ENCODE peak calls at places on chromosome 14, in four cellular contexts. One of them, this sample, is unnamed.

GRCh38 chr14:50856660-50857059 is 15.2 kb upstream of the ABHD12B start:
- DNase-seq in OCI-LY7: no peak
- DNase-seq in HT-29: no peak
- DNase-seq in KBM-7: no peak
- DNase-seq in this sample: no peak

GRCh38 chr14:25032092-25032784 is 17.7 kb downstream of the STXBP6 start:
- DNase-seq in OCI-LY7: peak; percentile 2
- DNase-seq in HT-29: no peak
- DNase-seq in KBM-7: no peak
- DNase-seq in this sample: peak; percentile 21

GRCh38 chr14:105292810-105293711 is 7.7 kb downstream of the BRF1 start:
- DNase-seq in OCI-LY7: no peak
- DNase-seq in HT-29: no peak
- DNase-seq in KBM-7: no peak
- DNase-seq in this sample: no peak

GRCh38 chr14:75011356-75012097 is 8.8 kb downstream of the EIF2B2 start:
- DNase-seq in OCI-LY7: no peak
- DNase-seq in HT-29: no peak
- DNase-seq in KBM-7: no peak
- DNase-seq in this sample: no peak

GRCh38 chr14:104239866-104240301 is 101.5 kb downstream of the KIF26A start:
- DNase-seq in OCI-LY7: peak; percentile 46
- DNase-seq in HT-29: no peak
- DNase-seq in KBM-7: no peak
- DNase-seq in this sample: no peak

GRCh38 chr14:99655521-99655920 is 10.6 kb downstream of the HHIPL1 start:
- DNase-seq in OCI-LY7: no peak
- DNase-seq in HT-29: no peak
- DNase-seq in KBM-7: no peak
- DNase-seq in this sample: no peak

GRCh38 chr14:26702721-26703250 is 105.0 kb upstream of the NOVA1 start:
- DNase-seq in OCI-LY7: no peak
- DNase-seq in HT-29: no peak
- DNase-seq in KBM-7: no peak
- DNase-seq in this sample: no peak

GRCh38 chr14:77198576-77198975 is 17.0 kb downstream of the TMEM63C start:
- DNase-seq in OCI-LY7: no peak
- DNase-seq in HT-29: no peak
- DNase-seq in KBM-7: no peak
- DNase-seq in this sample: no peak

GRCh38 chr14:54728700-54729527 is 162.0 kb downstream of the SAMD4A start:
- DNase-seq in OCI-LY7: no peak
- DNase-seq in HT-29: no peak
- DNase-seq in KBM-7: no peak
- DNase-seq in this sample: no peak

GRCh38 chr14:74946659-74947281 is 8.6 kb downstream of the PGF start:
- DNase-seq in OCI-LY7: no peak
- DNase-seq in HT-29: no peak
- DNase-seq in KBM-7: no peak
- DNase-seq in this sample: no peak

GRCh38 chr14:71533396-71533795 is 398.8 kb upstream of the RGS6 start:
- DNase-seq in OCI-LY7: no peak
- DNase-seq in HT-29: no peak
- DNase-seq in KBM-7: no peak
- DNase-seq in this sample: no peak

GRCh38 chr14:101243587-101244338 is 317.5 kb upstream of the DIO3 start:
- DNase-seq in OCI-LY7: no peak
- DNase-seq in HT-29: no peak
- DNase-seq in KBM-7: no peak
- DNase-seq in this sample: no peak

This sample was measured in Calu3.